ENCODE peak calls at places on chromosomes 1 and 21, in ten cellular contexts. H is spleen, C is thoracic aorta, X is left lung, E is H9, D is mesenchymal stem cell, Y is psoas muscle, Z is HCT116, K is lung, J is neural progenitor cell. F is an unnamed sample.

GRCh38 chr1:152050886-152051764 is 14.3 kb upstream of the S100A11 start:
- DNase-seq in H (no peak), C (no peak), X (no peak), E (no peak), D (no peak), Y (no peak), Z (no peak), K (no peak), J (no peak), F (peak; percentile 25)

GRCh38 chr1:156177918-156178654 is 15.8 kb upstream of the SLC25A44 start:
- DNase-seq in H (no peak), C (no peak), X (no peak), E (no peak), D (no peak), Y (no peak), Z (no peak), K (no peak), J (no peak), F (no peak)

GRCh38 chr1:40462956-40463590 is 12.8 kb downstream of the ZFP69B start:
- DNase-seq in H (no peak), C (no peak), X (no peak), E (no peak), D (peak; percentile 19), Y (no peak), Z (no peak), K (no peak), J (no peak), F (no peak)

GRCh38 chr1:30670195-30671060 is 53.0 kb downstream of the MATN1 start:
- DNase-seq in H (peak; percentile 21), C (no peak), X (no peak), E (no peak), D (no peak), Y (no peak), Z (no peak), K (no peak), J (no peak), F (peak; percentile 38)

GRCh38 chr1:24119859-24120756 is 8.2 kb upstream of the MYOM3 start:
- DNase-seq in H (peak; percentile 48), C (no peak), X (peak; percentile 60), E (no peak), D (peak; percentile 24), Y (no peak), Z (no peak), K (peak; percentile 48), J (no peak), F (peak; percentile 17)

GRCh38 chr1:38721816-38722215 is 137.8 kb downstream of the RRAGC start:
- DNase-seq in H (no peak), C (no peak), X (no peak), E (no peak), D (no peak), Y (no peak), Z (no peak), K (no peak), J (no peak), F (no peak)

GRCh38 chr1:118223426-118223825 is 38.4 kb upstream of the SPAG17 start:
- DNase-seq in H (no peak), C (no peak), X (no peak), E (peak; percentile 69), D (no peak), Y (no peak), Z (no peak), K (no peak), J (peak; percentile 74), F (no peak)

GRCh38 chr1:234732260-234732659 is 122.3 kb upstream of the IRF2BP2 start:
- DNase-seq in H (no peak), C (no peak), X (no peak), E (no peak), D (no peak), Y (no peak), Z (no peak), K (no peak), J (no peak), F (no peak)

GRCh38 chr1:233477359-233477758 is 136.5 kb upstream of the KCNK1 start:
- DNase-seq in H (no peak), C (no peak), X (no peak), E (no peak), D (no peak), Y (no peak), Z (no peak), K (no peak), J (no peak), F (no peak)

GRCh38 chr1:12447849-12448312 is 170.1 kb downstream of the DHRS3 start:
- DNase-seq in H (no peak), C (no peak), X (no peak), E (no peak), D (peak; percentile 20), Y (no peak), Z (no peak), K (no peak), J (no peak), F (peak; percentile 39)

GRCh38 chr1:168613689-168614655 is 37.6 kb downstream of the XCL1 start:
- DNase-seq in H (no peak), C (no peak), X (no peak), E (no peak), D (peak; percentile 68), Y (peak; percentile 68), Z (no peak), K (no peak), J (peak; percentile 40), F (no peak)

GRCh38 chr1:43979528-43980254 is 681 bp downstream of the B4GALT2 start:
- DNase-seq in H (peak; percentile 85), C (no peak), X (peak; percentile 68), E (no peak), D (peak; percentile 58), Y (peak; percentile 53), Z (no peak), K (peak; percentile 54), J (peak; percentile 52), F (peak; percentile 41)

GRCh38 chr1:63873751-63874150 is 99.9 kb downstream of the ROR1 start:
- DNase-seq in H (no peak), C (no peak), X (no peak), E (no peak), D (peak; percentile 81), Y (no peak), Z (no peak), K (no peak), J (no peak), F (peak; percentile 58)

GRCh38 chr1:32241011-32241763 is 5.8 kb upstream of the FAM167B start:
- DNase-seq in H (peak; percentile 85), C (peak; percentile 22), X (peak; percentile 73), E (peak; percentile 76), D (peak; percentile 82), Y (peak; percentile 73), Z (no peak), K (peak; percentile 49), J (peak; percentile 77), F (peak; percentile 66)

GRCh38 chr1:201786824-201787223 is 42.1 kb upstream of the IPO9 start:
- DNase-seq in H (no peak), C (peak; percentile 33), X (no peak), E (peak; percentile 18), D (no peak), Y (peak; percentile 52), Z (no peak), K (no peak), J (no peak), F (no peak)

GRCh38 chr1:186474208-186474607 is 13.3 kb upstream of the PDC start:
- DNase-seq in H (no peak), C (no peak), X (no peak), E (no peak), D (peak; percentile 70), Y (no peak), Z (no peak), K (no peak), J (peak; percentile 3), F (peak; percentile 78)

GRCh38 chr21:35195232-35195631 is 146.1 kb upstream of the RUNX1 start:
- DNase-seq in H (no peak), C (no peak), X (no peak), E (no peak), D (no peak), Y (no peak), Z (no peak), K (no peak), J (no peak), F (no peak)
- H3K4me1 ChIP-seq in H (peaks cover 2% of the 10 kb centered on the region), C (peaks cover 6% of the 10 kb centered on the region), X (no peaks in the 10 kb centered on the region), E (no peaks in the 10 kb centered on the region), D (peaks cover 3% of the 10 kb centered on the region), Y (peaks cover 36% of the 10 kb centered on the region), Z (peaks cover 13% of the 10 kb centered on the region), K (no peaks in the 10 kb centered on the region), J (no peaks in the 10 kb centered on the region), F (peaks cover 3% of the 10 kb centered on the region)

GRCh38 chr1:17877896-17878295 is 122.8 kb downstream of the ACTL8 start:
- DNase-seq in H (peak; percentile 17), C (no peak), X (no peak), E (no peak), D (peak; percentile 42), Y (no peak), Z (no peak), K (no peak), J (no peak), F (no peak)
- H3K4me1 ChIP-seq in H (no peaks in the 10 kb centered on the region), C (no peaks in the 10 kb centered on the region), X (no peaks in the 10 kb centered on the region), E (no peaks in the 10 kb centered on the region), D (peaks cover 4% of the 10 kb centered on the region), Y (no peaks in the 10 kb centered on the region), Z (no peaks in the 10 kb centered on the region), K (no peaks in the 10 kb centered on the region), J (peaks cover 9% of the 10 kb centered on the region), F (peaks cover 39% of the 10 kb centered on the region)

DNA sequence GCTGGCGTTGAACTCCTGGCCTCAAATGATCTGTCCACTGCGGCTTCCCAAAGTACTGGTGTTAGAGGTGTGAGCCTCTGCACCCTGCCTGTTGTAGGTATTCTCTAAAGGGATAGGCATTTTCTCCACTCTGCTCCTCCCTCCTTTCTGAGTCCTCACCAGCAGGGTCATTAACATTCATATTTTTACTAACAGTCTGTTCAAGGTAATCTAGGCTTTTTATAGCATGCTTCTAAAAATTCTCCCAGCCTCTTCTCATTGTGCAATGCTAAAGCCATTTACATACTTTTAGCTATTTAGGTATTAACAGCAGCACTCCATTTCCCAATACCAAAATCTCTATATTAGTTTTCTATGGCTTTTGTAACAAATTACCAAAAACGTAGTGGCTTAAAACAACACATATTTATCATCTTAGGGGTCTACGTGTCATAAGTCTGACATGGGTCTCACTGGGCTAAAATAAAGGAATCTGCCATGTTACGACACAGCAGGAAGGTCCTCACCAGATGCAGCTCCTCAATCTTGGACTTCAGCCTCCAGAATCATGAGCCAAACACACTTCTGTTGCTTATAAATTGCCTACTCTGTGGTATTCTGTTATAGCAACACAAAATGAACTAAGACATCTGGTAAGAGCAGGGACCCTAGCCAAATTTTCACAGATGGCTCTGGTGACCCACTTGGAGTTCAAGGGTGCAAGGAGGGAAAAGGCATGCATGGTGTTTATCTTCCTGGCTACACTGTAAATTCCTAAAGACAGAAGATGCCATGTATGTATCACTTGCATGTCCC is 2.9 kb upstream of the SLC2A7 start:
- DNase-seq in H (no peak), C (no peak), X (no peak), E (no peak), D (peak; percentile 60), Y (no peak), Z (no peak), K (no peak), J (no peak), F (peak; percentile 40)
- H3K4me1 ChIP-seq in H (no peaks in the 10 kb centered on the region), C (no peaks in the 10 kb centered on the region), X (no peaks in the 10 kb centered on the region), E (no peaks in the 10 kb centered on the region), D (no peaks in the 10 kb centered on the region), Y (no peaks in the 10 kb centered on the region), Z (no peaks in the 10 kb centered on the region), K (no peaks in the 10 kb centered on the region), J (no peaks in the 10 kb centered on the region), F (peaks cover 9% of the 10 kb centered on the region)

DNA sequence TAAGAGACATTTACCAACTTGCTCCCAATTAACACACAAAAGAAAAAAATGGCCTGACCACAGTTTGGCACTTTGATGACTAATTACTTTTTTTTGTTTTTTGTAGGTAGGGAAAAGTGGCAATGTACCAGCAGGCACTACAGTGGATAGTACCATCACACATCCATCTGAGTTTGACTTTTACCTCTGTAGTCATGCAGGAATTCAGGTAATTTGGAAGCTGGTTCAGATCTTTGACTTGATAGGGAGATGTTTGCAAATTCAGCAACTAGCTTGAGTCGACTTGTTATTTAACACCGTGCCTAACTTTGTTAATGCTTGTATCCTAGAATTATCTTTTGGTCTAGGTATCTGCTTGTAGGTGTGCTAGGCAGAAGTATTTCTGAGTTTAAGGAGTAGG is 33.0 kb upstream of the AGO1 start:
- DNase-seq in H (no peak), C (no peak), X (no peak), E (no peak), D (no peak), Y (no peak), Z (no peak), K (no peak), J (no peak), F (no peak)
- H3K4me1 ChIP-seq in H (peaks cover 13% of the 10 kb centered on the region), C (peaks cover 23% of the 10 kb centered on the region), X (no peaks in the 10 kb centered on the region), E (no peaks in the 10 kb centered on the region), D (no peaks in the 10 kb centered on the region), Y (peaks cover 24% of the 10 kb centered on the region), Z (no peaks in the 10 kb centered on the region), K (no peaks in the 10 kb centered on the region), J (no peaks in the 10 kb centered on the region), F (peaks cover 5% of the 10 kb centered on the region)